ENCODE peak calls at places on chromosomes 6 and 20, in seven cellular contexts. G, U, S, Y, T, P and Z are unnamed samples.
A peak's percentile ranks its signal among the peaks of the same experiment; 100 is the strongest.

GRCh38 chr6:87832025-87832825 is 130.2 kb upstream of the AKIRIN2 start:
- DNase-seq in G (no peak), U (peak; percentile 13), S (no peak), Y (no peak), T (no peak), P (no peak), Z (peak; percentile 56)

GRCh38 chr6:106383573-106383972 is 23.1 kb downstream of the CRYBG1 start:
- DNase-seq in G (no peak), U (no peak), S (no peak), Y (no peak), T (no peak), P (no peak), Z (no peak)

GRCh38 chr6:91088976-91089375 is 502.1 kb upstream of the MAP3K7 start:
- DNase-seq in G (no peak), U (no peak), S (no peak), Y (no peak), T (no peak), P (no peak), Z (no peak)

GRCh38 chr20:31560094-31560899 is 44.8 kb upstream of the ID1 start:
- DNase-seq in G (peak; percentile 72), U (peak; percentile 74), S (peak; percentile 73), Y (peak; percentile 45), T (peak; percentile 72), P (peak; percentile 82), Z (peak; percentile 78)

GRCh38 chr6:131756039-131756438 is 45.2 kb upstream of the CTAGE9 start:
- DNase-seq in G (no peak), U (no peak), S (no peak), Y (no peak), T (no peak), P (no peak), Z (no peak)

GRCh38 chr6:33620158-33620583 is 951 bp upstream of the ITPR3 start:
- DNase-seq in G (peak; percentile 62), U (peak; percentile 61), S (peak; percentile 9), Y (no peak), T (peak; percentile 26), P (no peak), Z (peak; percentile 63)

GRCh38 chr20:17895641-17896246 is 72.8 kb downstream of the SNX5 start:
- DNase-seq in G (peak; percentile 65), U (no peak), S (peak; percentile 12), Y (no peak), T (no peak), P (peak; percentile 87), Z (peak; percentile 76)

GRCh38 chr6:151098166-151098565 is 141.6 kb upstream of the AKAP12 start:
- DNase-seq in G (no peak), U (no peak), S (no peak), Y (no peak), T (no peak), P (no peak), Z (no peak)

GRCh38 chr6:117907600-117908245 is 659 bp downstream of the SLC35F1 start:
- DNase-seq in G (no peak), U (no peak), S (no peak), Y (no peak), T (no peak), P (peak; percentile 56), Z (peak; percentile 44)

GRCh38 chr6:89122625-89123024 is 4.8 kb upstream of the SRSF12 start:
- DNase-seq in G (no peak), U (no peak), S (no peak), Y (no peak), T (no peak), P (no peak), Z (no peak)

GRCh38 chr6:150294713-150295112 is 74.1 kb upstream of the IYD start:
- DNase-seq in G (no peak), U (no peak), S (no peak), Y (no peak), T (no peak), P (no peak), Z (no peak)

GRCh38 chr20:35588397-35588796 is 27.2 kb upstream of the SPAG4 start:
- DNase-seq in G (no peak), U (no peak), S (no peak), Y (no peak), T (no peak), P (no peak), Z (no peak)

GRCh38 chr6:52360601-52361346 is 1.2 kb upstream of the PAQR8 start:
- DNase-seq in G (no peak), U (no peak), S (no peak), Y (no peak), T (no peak), P (no peak), Z (no peak)

GRCh38 chr20:46770330-46771194 is 61.1 kb downstream of the SLC2A10 start:
- DNase-seq in G (no peak), U (no peak), S (no peak), Y (no peak), T (no peak), P (no peak), Z (no peak)

GRCh38 chr6:20319520-20320357 is 81.9 kb upstream of the E2F3 start:
- DNase-seq in G (peak; percentile 46), U (no peak), S (peak; percentile 83), Y (peak; percentile 56), T (peak; percentile 64), P (no peak), Z (peak; percentile 92)

GRCh38 chr20:7879883-7880282 is 60.4 kb downstream of the HAO1 start:
- DNase-seq in G (no peak), U (no peak), S (no peak), Y (no peak), T (no peak), P (no peak), Z (no peak)

GRCh38 chr20:12942123-12942522 is 66.6 kb upstream of the SPTLC3 start:
- DNase-seq in G (no peak), U (no peak), S (no peak), Y (no peak), T (no peak), P (no peak), Z (no peak)

GRCh38 chr20:41776450-41776849 is 158.3 kb upstream of the CHD6 start:
- DNase-seq in G (no peak), U (no peak), S (no peak), Y (no peak), T (no peak), P (no peak), Z (no peak)

GRCh38 chr6:28490191-28490890 is 25.3 kb downstream of the GPX6 start:
- DNase-seq in G (no peak), U (peak; percentile 37), S (no peak), Y (no peak), T (no peak), P (no peak), Z (no peak)

GRCh38 chr6:122620428-122620827 is 10.2 kb downstream of the PKIB start:
- DNase-seq in G (no peak), U (no peak), S (no peak), Y (no peak), T (no peak), P (no peak), Z (no peak)

GRCh38 chr6:1554881-1555569 is 54.7 kb upstream of the FOXC1 start:
- DNase-seq in G (peak; percentile 80), U (peak; percentile 25), S (peak; percentile 63), Y (peak; percentile 35), T (peak; percentile 29), P (peak; percentile 88), Z (peak; percentile 81)

GRCh38 chr20:54085910-54086309 is 15.5 kb upstream of the BCAS1 start:
- DNase-seq in G (no peak), U (no peak), S (no peak), Y (no peak), T (no peak), P (no peak), Z (no peak)

GRCh38 chr6:108914235-108915022 is 66.2 kb downstream of the ARMC2 start:
- DNase-seq in G (no peak), U (no peak), S (peak; percentile 12), Y (no peak), T (peak; percentile 17), P (no peak), Z (peak; percentile 16)

GRCh38 chr6:36217188-36217587 is 20.6 kb downstream of the BRPF3 start:
- DNase-seq in G (no peak), U (no peak), S (no peak), Y (no peak), T (no peak), P (no peak), Z (no peak)

GRCh38 chr6:161418458-161418945 is 144.6 kb upstream of the AGPAT4 start:
- DNase-seq in G (peak; percentile 56), U (no peak), S (peak; percentile 6), Y (no peak), T (peak; percentile 16), P (no peak), Z (peak; percentile 46)

GRCh38 chr6:12324096-12324495 is 33.9 kb downstream of the EDN1 start:
- DNase-seq in G (peak; percentile 57), U (peak; percentile 80), S (no peak), Y (no peak), T (no peak), P (no peak), Z (no peak)

GRCh38 chr20:52965380-52965779 is 6.8 kb upstream of the TSHZ2 start:
- DNase-seq in G (no peak), U (no peak), S (no peak), Y (no peak), T (no peak), P (no peak), Z (no peak)

GRCh38 chr6:137845460-137845859 is 21.6 kb upstream of the TNFAIP3 start:
- DNase-seq in G (no peak), U (no peak), S (no peak), Y (no peak), T (no peak), P (no peak), Z (no peak)

GRCh38 chr6:153231048-153231635 is 100.1 kb upstream of the RGS17 start:
- DNase-seq in G (peak; percentile 44), U (peak; percentile 32), S (no peak), Y (no peak), T (no peak), P (peak; percentile 68), Z (no peak)

GRCh38 chr6:18016133-18016532 is 28.7 kb upstream of the KIF13A start:
- DNase-seq in G (no peak), U (no peak), S (no peak), Y (no peak), T (no peak), P (no peak), Z (no peak)

GRCh38 chr6:112429226-112429625 is 82.1 kb downstream of the RFPL4B start:
- DNase-seq in G (no peak), U (peak; percentile 21), S (no peak), Y (no peak), T (no peak), P (no peak), Z (no peak)

GRCh38 chr20:25308671-25309394 is 60.9 kb downstream of the PYGB start:
- DNase-seq in G (no peak), U (no peak), S (no peak), Y (no peak), T (no peak), P (peak; percentile 63), Z (no peak)

GRCh38 chr20:10864076-10864672 is 190.4 kb upstream of the JAG1 start:
- DNase-seq in G (peak; percentile 49), U (no peak), S (no peak), Y (no peak), T (no peak), P (no peak), Z (no peak)

GRCh38 chr20:63435552-63435951 is 36.9 kb downstream of the KCNQ2 start:
- DNase-seq in G (no peak), U (no peak), S (no peak), Y (no peak), T (no peak), P (no peak), Z (no peak)

GRCh38 chr20:24153101-24154040 is 164.8 kb upstream of the GGTLC1 start:
- DNase-seq in G (no peak), U (no peak), S (no peak), Y (no peak), T (no peak), P (no peak), Z (no peak)